ENCODE peak calls at places on chromosomes 3 and 15, in seven cellular contexts. F is GM18507; Z is effector CD8-positive, alpha-beta T cell; X is GDM1; L is stimulated activated CD4-positive, alpha-beta T cell treated with anti-CD3 and anti-CD28 coated beads, Interleukin-2, amount 100 ng/mL, for 48 hours; C is activated naive CD8-positive, alpha-beta T cell treated with anti-CD3 and anti-CD28 coated beads, Interleukin-2, amount 10 ng/mL, durations not matched to agents 7 days and 5 days; K is cardiac muscle cell. G is an unnamed sample.

GRCh38 chr3:59040902-59041301 is 8.9 kb downstream of the CFAP20DC start:
- DNase-seq in X (no peak), C (no peak), L (no peak), Z (no peak), K (no peak), F (no peak), G (no peak)

GRCh38 chr3:25448750-25449684 is 21.0 kb downstream of the RARB start:
- DNase-seq in C (no peak), X (no peak), K (peak; percentile 91), Z (no peak), L (no peak), F (no peak), G (no peak)

GRCh38 chr3:11136871-11137626 is 17.2 kb upstream of the HRH1 start:
- DNase-seq in Z (no peak), C (no peak), F (no peak), K (peak; percentile 99), L (no peak), X (no peak), G (no peak)

GRCh38 chr15:60814062-60814461 is 335.1 kb upstream of the ICE2 start:
- DNase-seq in Z (no peak), K (peak; percentile 7), F (no peak), C (no peak), L (no peak), X (no peak), G (no peak)

GRCh38 chr3:181700168-181701087 is 11.3 kb upstream of the SOX2 start:
- DNase-seq in Z (no peak), X (peak; percentile 54), C (peak; percentile 46), F (no peak), K (peak; percentile 81), L (peak; percentile 42), G (no peak)

GRCh38 chr15:42068601-42069000 is 25.8 kb downstream of the PLA2G4D start:
- DNase-seq in K (no peak), X (no peak), F (no peak), Z (no peak), L (no peak), C (no peak), G (no peak)

GRCh38 chr3:98994128-98994762 is 92.8 kb upstream of the DCBLD2 start:
- DNase-seq in L (no peak), K (peak; percentile 82), Z (no peak), F (no peak), C (no peak), X (no peak), G (no peak)

GRCh38 chr3:17050051-17050450 is 165.3 kb downstream of the PLCL2 start:
- DNase-seq in X (no peak), Z (no peak), C (no peak), L (no peak), F (no peak), K (peak; percentile 27), G (no peak)

GRCh38 chr3:30644615-30645014 is 38.2 kb downstream of the TGFBR2 start:
- DNase-seq in L (peak; percentile 40), F (no peak), K (peak; percentile 77), X (no peak), Z (peak; percentile 30), C (no peak), G (no peak)